ENCODE peak calls at places on chromosomes 16 and 17, in four cellular contexts. A is uterus, Y is adrenal gland, S is tibial nerve. W is an unnamed sample.

GRCh38 chr17:49086649-49087048 is 45.9 kb upstream of the B4GALNT2 start:
- DNase-seq in A (no peak), Y (no peak), S (no peak), W (no peak)

GRCh38 chr17:9251273-9251672 is 230.0 kb downstream of the NTN1 start:
- DNase-seq in A (no peak), Y (no peak), S (no peak), W (no peak)

GRCh38 chr16:84459941-84460405 is 44.5 kb downstream of the MEAK7 start:
- DNase-seq in A (no peak), Y (no peak), S (no peak), W (peak)

GRCh38 chr16:52906271-52906670 is 146.4 kb downstream of the CHD9NB start:
- DNase-seq in A (no peak), Y (no peak), S (no peak), W (no peak)

GRCh38 chr17:56599093-56599492 is 5.6 kb downstream of the NOG start:
- DNase-seq in A (no peak), Y (no peak), S (no peak), W (no peak)

GRCh38 chr17:2841606-2842005 is 45.4 kb downstream of the RAP1GAP2 start:
- DNase-seq in A (no peak), Y (no peak), S (no peak), W (no peak)

GRCh38 chr17:34361478-34362061 is 1.5 kb downstream of the CCL1 start:
- DNase-seq in A (peak), Y (peak), S (peak), W (peak)

GRCh38 chr16:50313596-50314483 is 47.5 kb downstream of the ADCY7 start:
- DNase-seq in A (no peak), Y (peak), S (peak), W (peak)

GRCh38 chr17:75856062-75856681 is 1.0 kb upstream of the WBP2 start:
- DNase-seq in A (no peak), Y (peak), S (peak), W (no peak)
- TF ChIP-seq CTCF in A (no peak), Y (peak), S (no peak), W (no peak)

GRCh38 chr16:89475144-89475543 is 15.2 kb downstream of the ANKRD11 start:
- DNase-seq in A (no peak), Y (no peak), S (no peak), W (no peak)

GRCh38 chr16:89476811-89477261 is 13.5 kb downstream of the ANKRD11 start:
- DNase-seq in A (no peak), Y (no peak), S (no peak), W (no peak)

GRCh38 chr16:89476379-89476778 is 14.0 kb downstream of the ANKRD11 start:
- DNase-seq in A (no peak), Y (no peak), S (no peak), W (no peak)

GRCh38 chr16:89481556-89481955 is 8.8 kb downstream of the ANKRD11 start:
- DNase-seq in A (no peak), Y (no peak), S (no peak), W (no peak)

GRCh38 chr16:89478576-89479221 is 11.7 kb downstream of the ANKRD11 start:
- DNase-seq in A (no peak), Y (no peak), S (no peak), W (no peak)
- H3K4me3 ChIP-seq in A (no peak), Y (no peak), S (no peak), W (no peak)

GRCh38 chr17:67717624-67718324 is at the start of gene NOL11:
- DNase-seq in A (peak), Y (peak), S (peak), W (peak)
- TF ChIP-seq POLR2A in A (peak), Y (peak), S (peak), W (peak)

DNA sequence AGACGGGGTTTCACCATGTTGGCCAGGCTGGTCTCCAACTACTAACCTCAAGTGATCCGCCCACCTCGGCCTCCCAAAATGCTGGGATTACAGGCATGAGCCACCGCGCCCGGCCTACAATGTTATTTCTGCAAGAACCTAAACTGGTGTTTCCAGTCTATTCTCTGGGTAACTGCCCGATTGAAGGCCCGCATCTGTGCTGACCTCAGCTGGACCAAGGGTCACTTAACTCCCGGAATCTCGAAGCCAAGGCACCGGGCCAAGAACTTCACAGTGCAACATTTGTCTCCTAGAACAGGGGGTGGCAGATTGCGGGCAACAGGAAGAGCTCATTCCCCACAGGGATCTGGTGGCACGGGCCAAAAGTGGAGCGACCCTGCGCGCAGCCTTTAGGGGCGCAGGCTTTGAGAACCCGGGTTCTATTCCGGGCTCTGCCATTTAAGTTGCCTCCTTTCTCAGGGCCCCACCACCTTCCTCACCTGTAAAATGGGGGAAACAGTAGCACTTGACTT is 785 bp downstream of the SHMT1 start:
- DNase-seq in A (peak), Y (peak), S (peak), W (peak)
- TF ChIP-seq CTCF in A (no peak), Y (no peak), S (no peak), W (no peak)

GRCh38 chr17:39231587-39232551 is 6.1 kb upstream of the STAC2 start:
- DNase-seq in A (peak), Y (peak), S (no peak), W (no peak)
- H3K4me3 ChIP-seq in A (no peak), Y (no peak), S (peak), W (no peak)

GRCh38 chr17:41695134-41695661 is 6.5 kb downstream of the EIF1 start:
- DNase-seq in A (no peak), Y (no peak), S (no peak), W (no peak)
- TF ChIP-seq POLR2A in A (no peak), Y (no peak), S (no peak), W (no peak)

GRCh38 chr17:38568274-38568673 is 37.5 kb downstream of the SRCIN1 start:
- DNase-seq in A (no peak), Y (no peak), S (no peak), W (no peak)
- TF ChIP-seq CTCF in A (no peak), Y (no peak), S (no peak), W (no peak)

GRCh38 chr16:77899416-77899815 is 111.1 kb downstream of the VAT1L start:
- DNase-seq in A (no peak), Y (no peak), S (no peak), W (peak)
- H3K4me3 ChIP-seq in A (no peak), Y (no peak), S (no peak), W (no peak)

GRCh38 chr17:42683407-42684031 is 1.2 kb downstream of the CNTNAP1 start:
- DNase-seq in A (peak), Y (no peak), S (no peak), W (peak)
- TF ChIP-seq POLR2A in A (no peak), Y (no peak), S (no peak), W (no peak)

DNA sequence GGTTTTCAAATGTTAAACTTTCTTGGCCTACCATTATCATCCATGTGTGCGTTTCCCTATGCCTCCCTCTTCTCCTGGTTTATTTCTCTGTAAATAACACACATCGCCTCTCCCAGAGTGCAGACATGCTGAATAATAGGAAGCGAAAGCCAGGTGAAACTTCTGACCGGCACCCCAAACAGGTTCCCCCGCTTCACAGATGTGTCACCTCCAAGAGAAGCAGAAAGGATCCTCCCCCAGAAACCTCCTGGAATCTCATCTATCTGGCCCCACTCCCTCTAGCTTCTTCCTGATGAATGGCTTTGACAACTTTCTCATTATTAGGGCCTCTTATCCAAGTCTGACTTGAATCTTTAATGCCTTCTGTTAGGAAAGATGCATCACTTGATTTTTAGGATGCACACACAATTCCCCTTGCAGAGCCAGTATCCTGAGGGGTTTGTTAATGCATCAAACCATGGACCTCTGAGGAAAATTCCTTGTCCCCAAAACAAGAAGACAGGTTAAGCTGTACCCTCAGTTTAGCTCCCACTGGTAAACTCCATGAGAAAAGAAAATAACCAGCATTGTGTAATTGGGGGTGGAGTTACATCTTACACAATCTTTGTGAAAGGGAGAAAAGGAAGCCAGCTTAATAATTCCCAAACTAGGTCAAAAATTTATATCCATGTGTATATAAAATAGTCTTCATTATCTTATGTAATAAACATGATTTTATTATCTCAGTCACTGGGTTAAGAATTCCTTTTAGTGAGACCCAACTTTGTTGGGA is 20.1 kb upstream of the HYDIN start:
- DNase-seq in A (no peak), Y (no peak), S (no peak), W (no peak)
- TF ChIP-seq CTCF in A (no peak), Y (no peak), S (no peak), W (no peak)

W was measured in lower leg skin.